ENCODE peak calls at places on chromosomes 1 and 21, in four cellular contexts. F is SW 1271, K is head of caudate nucleus, Z is sciatic nerve. L is an unnamed sample.
A peak's percentile ranks its signal among the peaks of the same experiment; 100 is the strongest.

GRCh38 chr1:157274698-157275534 is 136.7 kb upstream of the ETV3 start:
- DNase-seq in Z (no peak), K (no peak), F (no peak), L (no peak)

GRCh38 chr1:216459651-216460200 is 36.5 kb upstream of the USH2A start:
- DNase-seq in F (no peak), Z (no peak), K (no peak), L (no peak)

GRCh38 chr1:115668579-115668978 is 26.8 kb downstream of the VANGL1 start:
- DNase-seq in F (peak; percentile 30), Z (no peak), K (no peak), L (no peak)

GRCh38 chr1:58982259-58982998 is 198.6 kb upstream of the JUN start:
- DNase-seq in F (no peak), K (no peak), Z (no peak), L (no peak)

GRCh38 chr1:239816090-239816812 is 275.4 kb upstream of the FMN2 start:
- DNase-seq in K (no peak), F (peak; percentile 71), Z (peak; percentile 57), L (no peak)

GRCh38 chr1:101276818-101277217 is 40.0 kb downstream of the S1PR1 start:
- DNase-seq in Z (no peak), F (no peak), K (no peak), L (no peak)

GRCh38 chr21:42839271-42840231 is 39.8 kb downstream of the WDR4 start:
- DNase-seq in Z (peak; percentile 47), K (no peak), F (no peak), L (no peak)

GRCh38 chr1:66274634-66275033 is 259.3 kb upstream of the SGIP1 start:
- DNase-seq in K (no peak), F (no peak), Z (no peak), L (no peak)

GRCh38 chr1:12184008-12184681 is 17.4 kb downstream of the TNFRSF1B start:
- DNase-seq in F (no peak), K (peak; percentile 45), Z (peak; percentile 87), L (no peak)